ENCODE peak calls at places on chromosome 16, in five cellular contexts. K is neural crest cell; H is stimulated activated CD4-positive, alpha-beta T cell treated with anti-CD3 and anti-CD28 coated beads, Interleukin-4, amount 100 ng/mL, for 4 hours; J is head of caudate nucleus; U is non-pigmented ciliary epithelial cell. B is an unnamed sample.

GRCh38 chr16:86507173-86508027 is 2.9 kb upstream of the FOXF1 start:
- DNase-seq in U (no peak), J (no peak), K (no peak), H (no peak), B (no peak)

GRCh38 chr16:69494993-69495392 is 70.6 kb downstream of the CYB5B start:
- DNase-seq in J (no peak), U (no peak), K (peak; percentile 16), H (peak; percentile 9), B (no peak)

GRCh38 chr16:24721830-24722238 is 7.6 kb upstream of the TNRC6A start:
- DNase-seq in H (peak; percentile 34), U (no peak), K (no peak), J (no peak), B (no peak)

GRCh38 chr16:81473066-81473488 is 28.5 kb downstream of the CMIP start:
- DNase-seq in H (no peak), J (no peak), U (no peak), K (no peak), B (no peak)

GRCh38 chr16:23072084-23072599 is 77.1 kb downstream of the USP31 start:
- DNase-seq in K (no peak), J (no peak), U (peak; percentile 38), H (no peak), B (no peak)

GRCh38 chr16:82660966-82661365 is 34.2 kb downstream of the CDH13 start:
- DNase-seq in K (no peak), J (no peak), U (no peak), H (no peak), B (no peak)

GRCh38 chr16:86611517-86611840 is 33.1 kb downstream of the FOXL1 start:
- DNase-seq in K (no peak), U (no peak), J (no peak), H (no peak), B (no peak)

GRCh38 chr16:81469710-81470481 is 25.3 kb downstream of the CMIP start:
- DNase-seq in H (no peak), J (no peak), K (no peak), U (no peak), B (peak; percentile 58)

GRCh38 chr16:84254080-84254479 is 14.3 kb upstream of the KCNG4 start:
- DNase-seq in H (no peak), K (no peak), J (no peak), U (no peak), B (no peak)

GRCh38 chr16:1960665-1961630 is 1.6 kb downstream of the NDUFB10 start:
- DNase-seq in U (no peak), J (no peak), K (no peak), H (peak; percentile 50), B (no peak)

GRCh38 chr16:1545044-1545736 is 11.7 kb downstream of the TMEM204 start:
- DNase-seq in H (no peak), K (no peak), U (no peak), J (no peak), B (no peak)

GRCh38 chr16:22898874-22899348 is 84.9 kb downstream of the HS3ST2 start:
- DNase-seq in K (peak; percentile 81), J (peak; percentile 81), U (peak; percentile 27), H (peak; percentile 25), B (peak; percentile 30)

GRCh38 chr16:57741660-57742191 is 6.2 kb downstream of the KATNB1 start:
- DNase-seq in H (no peak), K (no peak), J (no peak), U (no peak), B (no peak)